ENCODE peak calls at places on chromosomes 6 and 20, in seven cellular contexts. R is cardiac fibroblast, Q is T follicular helper cell, Z is posterior vena cava, P is iPS-NIHi11, S is Daoy, V is heart right ventricle. X is an unnamed sample.

GRCh38 chr6:63923139-63923739 is 287.6 kb downstream of the PHF3 start:
- DNase-seq in R (peak), Q (no peak), Z (no peak), P (peak), S (peak), V (no peak), X (no peak)

GRCh38 chr6:118506071-118506638 is 41.9 kb upstream of the PLN start:
- DNase-seq in R (no peak), Q (no peak), Z (no peak), P (no peak), S (no peak), V (no peak), X (no peak)

GRCh38 chr20:11387189-11387754 is 530.4 kb upstream of the BTBD3 start:
- DNase-seq in R (peak), Q (no peak), Z (no peak), P (no peak), S (peak), V (no peak), X (no peak)

GRCh38 chr6:52519618-52520017 is 57.2 kb downstream of the TRAM2 start:
- DNase-seq in R (no peak), Q (no peak), Z (no peak), P (no peak), S (no peak), V (no peak), X (no peak)

GRCh38 chr6:170553686-170554085 is 483 bp upstream of the TBP start:
- DNase-seq in R (peak), Q (peak), Z (no peak), P (peak), S (no peak), V (no peak), X (no peak)

GRCh38 chr6:27865952-27866369 is 46.2 kb downstream of the OR2B2 start:
- DNase-seq in R (no peak), Q (no peak), Z (no peak), P (no peak), S (peak), V (no peak), X (peak)

GRCh38 chr6:155274106-155274505 is 10.3 kb downstream of the CLDN20 start:
- DNase-seq in R (no peak), Q (no peak), Z (no peak), P (no peak), S (no peak), V (no peak), X (no peak)

GRCh38 chr6:137680678-137681346 is 186.2 kb upstream of the TNFAIP3 start:
- DNase-seq in R (peak), Q (no peak), Z (no peak), P (no peak), S (peak), V (no peak), X (no peak)

GRCh38 chr20:431012-431904 is 23.2 kb downstream of the RBCK1 start:
- DNase-seq in R (peak), Q (no peak), Z (no peak), P (peak), S (peak), V (peak), X (no peak)

GRCh38 chr6:27375613-27376079 is 12.9 kb upstream of the ZNF391 start:
- DNase-seq in R (peak), Q (no peak), Z (no peak), P (no peak), S (peak), V (no peak), X (no peak)

GRCh38 chr20:36319356-36320260 is 13.5 kb downstream of the DLGAP4 start:
- DNase-seq in R (no peak), Q (no peak), Z (peak), P (no peak), S (no peak), V (no peak), X (peak)

GRCh38 chr20:55186228-55186627 is 710.8 kb downstream of the DOK5 start:
- DNase-seq in R (no peak), Q (no peak), Z (no peak), P (no peak), S (no peak), V (no peak), X (no peak)

GRCh38 chr6:70651326-70651905 is 16.3 kb upstream of the SMAP1 start:
- DNase-seq in R (no peak), Q (peak), Z (no peak), P (no peak), S (peak), V (no peak), X (no peak)

GRCh38 chr6:162770955-162771354 is 43.2 kb downstream of the PACRG start:
- DNase-seq in R (no peak), Q (no peak), Z (no peak), P (no peak), S (no peak), V (no peak), X (no peak)

GRCh38 chr20:10449270-10449669 is 14.2 kb downstream of the SLX4IP start:
- DNase-seq in R (no peak), Q (no peak), Z (no peak), P (no peak), S (no peak), V (no peak), X (no peak)

GRCh38 chr20:25258828-25259227 is 10.9 kb downstream of the PYGB start:
- DNase-seq in R (no peak), Q (no peak), Z (no peak), P (no peak), S (no peak), V (no peak), X (no peak)

GRCh38 chr6:170460606-170461005 is 92.5 kb downstream of the PSMB1 start:
- DNase-seq in R (no peak), Q (no peak), Z (no peak), P (no peak), S (no peak), V (no peak), X (peak)

GRCh38 chr6:117169060-117169635 is 96.2 kb upstream of the VGLL2 start:
- DNase-seq in R (no peak), Q (no peak), Z (no peak), P (no peak), S (no peak), V (no peak), X (no peak)

GRCh38 chr6:37232430-37233017 is 25.0 kb upstream of the TBC1D22B start:
- DNase-seq in R (no peak), Q (no peak), Z (no peak), P (no peak), S (no peak), V (no peak), X (no peak)

GRCh38 chr6:106973018-106973840 is 1.3 kb downstream of the CD24 start:
- DNase-seq in R (no peak), Q (no peak), Z (no peak), P (peak), S (no peak), V (peak), X (peak)

GRCh38 chr6:23505021-23505420 is 621.0 kb upstream of the NRSN1 start:
- DNase-seq in R (peak), Q (no peak), Z (no peak), P (no peak), S (no peak), V (no peak), X (no peak)

GRCh38 chr6:100468966-100469859 is 4.5 kb upstream of the SIM1 start:
- DNase-seq in R (no peak), Q (no peak), Z (peak), P (no peak), S (no peak), V (no peak), X (no peak)

GRCh38 chr6:24968711-24969110 is 33.0 kb upstream of the RIPOR2 start:
- DNase-seq in R (no peak), Q (no peak), Z (no peak), P (no peak), S (no peak), V (no peak), X (no peak)

GRCh38 chr6:148837941-148838340 is 91.1 kb downstream of the UST start:
- DNase-seq in R (no peak), Q (no peak), Z (no peak), P (no peak), S (no peak), V (no peak), X (no peak)

GRCh38 chr6:15207923-15208322 is 37.9 kb upstream of the JARID2 start:
- DNase-seq in R (peak), Q (no peak), Z (no peak), P (peak), S (peak), V (no peak), X (no peak)

GRCh38 chr6:131288214-131288613 is 152.9 kb downstream of the AKAP7 start:
- DNase-seq in R (no peak), Q (no peak), Z (no peak), P (no peak), S (no peak), V (no peak), X (no peak)

GRCh38 chr6:34027939-34028441 is 117.9 kb downstream of the GRM4 start:
- DNase-seq in R (no peak), Q (no peak), Z (peak), P (no peak), S (no peak), V (no peak), X (no peak)

X was measured in spleen.